ENCODE peak calls at places on chromosomes 6 and 20, in eight cellular contexts. N is PC-3, C is fibroblast of lung, L is OCI-LY7, J is GM23338, A is HCT116, U is keratinocyte, E is K562. O is an unnamed sample.

GRCh38 chr6:79525272-79526100 is 11.7 kb downstream of the LCA5 start:
- DNase-seq in J (peak; percentile 49), A (no peak), N (peak; percentile 68), U (no peak), C (no peak), E (peak; percentile 13), L (no peak), O (peak; percentile 85)

GRCh38 chr20:53959849-53960585 is 110.4 kb downstream of the BCAS1 start:
- DNase-seq in E (no peak), L (no peak), J (no peak), A (no peak), N (peak; percentile 27), C (peak; percentile 15), U (no peak), O (peak; percentile 31)

GRCh38 chr20:57179265-57179664 is 87.2 kb downstream of the BMP7 start:
- DNase-seq in C (no peak), N (no peak), E (no peak), L (no peak), A (no peak), J (peak; percentile 28), U (peak; percentile 32), O (no peak)

GRCh38 chr6:5998741-5999687 is 7.7 kb downstream of the NRN1 start:
- DNase-seq in U (no peak), L (no peak), N (no peak), E (peak; percentile 23), C (no peak), A (no peak), J (peak; percentile 74), O (no peak)

GRCh38 chr6:70575899-70576298 is 9.2 kb downstream of the SDHAF4 start:
- DNase-seq in E (no peak), J (no peak), U (no peak), C (no peak), A (no peak), N (no peak), L (no peak), O (no peak)

GRCh38 chr6:13615802-13616140 is 636 bp downstream of the NOL7 start:
- DNase-seq in L (peak; percentile 48), A (no peak), N (peak; percentile 41), J (peak; percentile 56), U (no peak), C (peak; percentile 45), E (peak; percentile 41), O (no peak)

GRCh38 chr6:105601541-105602174 is 198.8 kb upstream of the PREP start:
- DNase-seq in L (peak; percentile 35), C (peak; percentile 100), E (no peak), A (no peak), J (no peak), U (peak; percentile 93), N (no peak), O (peak; percentile 58)

GRCh38 chr6:157518399-157519250 is 137.6 kb downstream of the ZDHHC14 start:
- DNase-seq in U (peak; percentile 66), N (no peak), J (peak; percentile 22), C (peak; percentile 38), E (peak; percentile 79), L (no peak), A (peak; percentile 44), O (no peak)

GRCh38 chr6:135647521-135647920 is 150.0 kb upstream of the AHI1 start:
- DNase-seq in N (no peak), J (no peak), L (no peak), E (no peak), A (no peak), U (no peak), C (no peak), O (no peak)

GRCh38 chr20:31678389-31679356 is 41.0 kb downstream of the COX4I2 start:
- DNase-seq in N (peak; percentile 2), L (no peak), E (no peak), A (no peak), J (peak; percentile 57), U (no peak), C (no peak), O (peak; percentile 90)

GRCh38 chr20:20265210-20265609 is 102.7 kb upstream of the INSM1 start:
- DNase-seq in L (no peak), J (no peak), E (no peak), C (no peak), A (no peak), N (no peak), U (no peak), O (no peak)

GRCh38 chr6:395432-396125 is 4.0 kb downstream of the IRF4 start:
- DNase-seq in A (no peak), U (no peak), C (no peak), J (no peak), N (no peak), L (no peak), E (no peak), O (no peak)

GRCh38 chr6:34462561-34462971 is 3.3 kb upstream of the PACSIN1 start:
- DNase-seq in U (no peak), L (no peak), J (peak; percentile 77), C (peak; percentile 15), A (peak; percentile 69), N (peak; percentile 75), E (peak; percentile 85), O (peak; percentile 60)

GRCh38 chr6:90596967-90597539 is 10.2 kb upstream of the MAP3K7 start:
- DNase-seq in A (no peak), N (no peak), C (no peak), E (no peak), J (no peak), U (no peak), L (no peak), O (no peak)

GRCh38 chr6:1798303-1798964 is 188.7 kb downstream of the FOXC1 start:
- DNase-seq in C (no peak), L (no peak), J (no peak), U (no peak), E (no peak), A (no peak), N (no peak), O (no peak)

GRCh38 chr6:109807881-109808280 is 116.8 kb downstream of the FIG4 start:
- DNase-seq in C (no peak), U (no peak), E (no peak), J (no peak), N (no peak), L (no peak), A (no peak), O (no peak)

GRCh38 chr6:120147218-120147871 is 797.8 kb upstream of the MAN1A1 start:
- DNase-seq in C (no peak), L (peak; percentile 14), J (peak; percentile 15), A (no peak), N (peak; percentile 18), U (no peak), E (no peak), O (peak; percentile 12)

GRCh38 chr20:23551786-23552185 is 16.5 kb downstream of the CST9L start:
- DNase-seq in U (no peak), C (no peak), A (no peak), E (no peak), J (no peak), L (no peak), N (no peak), O (no peak)

GRCh38 chr6:54011277-54011648 is 100.0 kb upstream of the MLIP start:
- DNase-seq in A (no peak), J (no peak), L (no peak), U (no peak), C (no peak), E (no peak), N (no peak), O (no peak)

GRCh38 chr6:29992792-29993191 is 50.5 kb downstream of the HLA-A start:
- DNase-seq in E (no peak), A (peak; percentile 27), N (peak; percentile 80), U (peak; percentile 25), L (no peak), C (peak; percentile 35), J (no peak), O (no peak)

GRCh38 chr20:1945134-1945618 is 48.7 kb downstream of the PDYN start:
- DNase-seq in A (no peak), L (no peak), U (no peak), J (no peak), E (no peak), C (peak; percentile 47), N (no peak), O (no peak)

GRCh38 chr20:50958733-50959542 is at the start of gene MOCS3:
- DNase-seq in A (peak; percentile 90), N (peak; percentile 98), E (peak; percentile 73), U (peak; percentile 68), J (peak; percentile 91), C (peak; percentile 95), L (peak; percentile 96), O (peak; percentile 82)
- TF ChIP-seq CTCF in A (no peak), N (no peak), E (no peak), U (no peak), J (no peak), C (no peak), L (no peak), O (no peak)

GRCh38 chr6:142843344-142843743 is 101.6 kb downstream of the HIVEP2 start:
- DNase-seq in U (no peak), N (no peak), A (no peak), L (no peak), J (no peak), C (no peak), E (no peak), O (no peak)
- H3K4me3 ChIP-seq in U (no peak overlapping the region), N (peak overlapping the region; percentile 33), A (no peak overlapping the region), L (peak overlapping the region; percentile 64), J (no peak overlapping the region), C (no peak overlapping the region), E (no peak overlapping the region), O (peak overlapping the region; percentile 37)

GRCh38 chr6:55399331-55399730 is 72.1 kb downstream of the GFRAL start:
- DNase-seq in N (no peak), C (peak; percentile 66), A (no peak), E (no peak), J (no peak), L (no peak), U (no peak), O (no peak)

GRCh38 chr6:55397986-55398385 is 70.7 kb downstream of the GFRAL start:
- DNase-seq in J (no peak), E (no peak), C (peak; percentile 63), L (no peak), A (no peak), U (no peak), N (no peak), O (no peak)

DNA sequence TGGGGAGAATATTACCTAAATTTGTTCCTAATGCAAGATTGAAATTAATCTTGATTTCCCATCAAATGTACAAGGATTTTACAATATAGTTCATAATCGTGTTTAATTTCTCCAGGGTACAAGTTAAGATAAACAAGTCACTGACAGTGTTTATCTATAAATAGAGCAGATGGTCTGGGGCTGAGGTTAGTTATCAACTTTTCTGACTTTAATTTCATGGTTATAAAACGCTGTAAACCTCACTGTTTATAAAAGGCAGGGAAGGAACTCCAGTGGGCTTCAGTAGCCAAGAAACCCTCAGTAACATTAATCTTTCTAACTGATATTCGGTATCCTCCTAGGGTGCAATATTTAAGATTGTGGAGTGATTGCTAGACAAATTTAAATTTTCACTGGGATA is 68.6 kb downstream of the GFRAL start:
- DNase-seq in A (no peak), L (no peak), J (no peak), E (no peak), U (no peak), N (no peak), C (peak; percentile 43), O (no peak)
- H2AFZ ChIP-seq in A (no peak overlapping the region), L (no peak overlapping the region), J (no peak overlapping the region), E (no peak overlapping the region), U (no peak overlapping the region), N (no peak overlapping the region), C (no peak overlapping the region), O (no peak overlapping the region)

GRCh38 chr20:37543828-37544227 is 16.2 kb upstream of the BLCAP start:
- DNase-seq in E (no peak), L (no peak), A (no peak), N (peak; percentile 87), C (peak; percentile 56), J (peak; percentile 54), U (no peak), O (peak; percentile 71)
- TF ChIP-seq CTCF in E (peak; percentile 40), L (peak; percentile 60), A (peak; percentile 31), N (peak; percentile 72), C (peak; percentile 53), J (peak; percentile 58), U (peak; percentile 33), O (peak; percentile 67)

GRCh38 chr6:134174790-134175531 is 122.5 kb upstream of the SLC2A12 start:
- DNase-seq in A (peak; percentile 73), L (peak; percentile 93), J (peak; percentile 92), E (peak; percentile 93), N (peak; percentile 86), U (no peak), C (peak; percentile 90), O (peak; percentile 82)
- H3K4me3 ChIP-seq in A (peak overlapping the region; percentile 69), L (peak overlapping the region; percentile 76), J (peak overlapping the region; percentile 74), E (peak overlapping the region; percentile 80), N (peak overlapping the region; percentile 95), U (peak overlapping the region; percentile 77), C (peak overlapping the region; percentile 91), O (peak overlapping the region; percentile 73)

O was measured in PC-9.